ENCODE peak calls at places on chromosomes 3 and 15, in nine cellular contexts. G is thyroid gland, L is SJSA1, N is prostate gland, X is SK-N-SH, E is astrocyte, P is spleen, O is right atrium auricular region, Z is OCI-LY7. V is an unnamed sample.

GRCh38 chr3:56980798-56981390 is 79.6 kb upstream of the SPATA12 start:
- DNase-seq in G (peak; percentile 11), O (peak; percentile 91), E (peak; percentile 99), X (no peak), L (peak; percentile 63), Z (no peak), N (no peak), P (no peak), V (peak; percentile 95)

GRCh38 chr15:88810449-88810848 is 7.2 kb downstream of the ACAN start:
- DNase-seq in Z (no peak), N (no peak), G (no peak), L (no peak), X (no peak), E (peak; percentile 23), P (no peak), O (no peak), V (peak; percentile 44)

GRCh38 chr3:108468577-108468976 is 41.8 kb downstream of the MYH15 start:
- DNase-seq in L (no peak), N (no peak), P (no peak), Z (no peak), X (no peak), E (no peak), O (no peak), G (no peak), V (no peak)

GRCh38 chr3:135237371-135237770 is 442.3 kb downstream of the EPHB1 start:
- DNase-seq in L (no peak), N (no peak), G (no peak), O (no peak), X (peak; percentile 7), P (no peak), E (no peak), Z (no peak), V (no peak)

GRCh38 chr3:70737656-70738309 is 425.3 kb upstream of the MDFIC2 start:
- DNase-seq in X (no peak), N (peak; percentile 60), P (no peak), Z (no peak), E (no peak), G (no peak), O (no peak), L (no peak), V (no peak)

GRCh38 chr15:90419738-90420487 is 31.9 kb downstream of the IQGAP1 start:
- DNase-seq in P (no peak), L (peak; percentile 81), Z (no peak), E (peak; percentile 90), G (no peak), X (no peak), O (no peak), N (no peak), V (peak; percentile 78)

GRCh38 chr15:94234300-94234699 is 2.9 kb downstream of the MCTP2 start:
- DNase-seq in Z (no peak), O (no peak), X (no peak), E (no peak), P (no peak), L (no peak), G (peak; percentile 90), N (no peak), V (no peak)

GRCh38 chr3:57087361-57088092 is 27.1 kb downstream of the SPATA12 start:
- DNase-seq in Z (no peak), L (no peak), E (no peak), P (no peak), X (no peak), N (no peak), G (no peak), O (no peak), V (no peak)

GRCh38 chr3:195526492-195526891 is 16.6 kb downstream of the PPP1R2 start:
- DNase-seq in N (no peak), Z (no peak), E (no peak), L (no peak), X (no peak), G (no peak), O (no peak), P (no peak), V (no peak)

GRCh38 chr3:172043233-172043632 is 3.9 kb downstream of the FNDC3B start:
- DNase-seq in L (no peak), P (no peak), X (no peak), G (no peak), O (no peak), N (no peak), Z (no peak), E (no peak), V (no peak)
- H3K4me1 ChIP-seq in L (peaks cover 36% of the 10 kb centered on the region), P (peaks cover 30% of the 10 kb centered on the region), X (peaks cover 18% of the 10 kb centered on the region), G (peaks cover 45% of the 10 kb centered on the region), O (peaks cover 57% of the 10 kb centered on the region), N (no peaks in the 10 kb centered on the region), Z (peaks cover 14% of the 10 kb centered on the region), E (peaks cover 36% of the 10 kb centered on the region), V (peaks cover 33% of the 10 kb centered on the region)

GRCh38 chr15:29405564-29405963 is 135.9 kb upstream of the NSMCE3 start:
- DNase-seq in O (no peak), N (no peak), Z (no peak), X (no peak), E (no peak), G (no peak), P (no peak), L (no peak), V (no peak)

GRCh38 chr15:29411299-29411698 is 141.7 kb upstream of the NSMCE3 start:
- DNase-seq in E (no peak), N (no peak), Z (no peak), G (no peak), O (no peak), P (no peak), L (no peak), X (no peak), V (no peak)

GRCh38 chr15:29409890-29410289 is 140.3 kb upstream of the NSMCE3 start:
- DNase-seq in E (no peak), X (no peak), Z (no peak), O (no peak), N (no peak), P (no peak), L (no peak), G (no peak), V (no peak)

DNA sequence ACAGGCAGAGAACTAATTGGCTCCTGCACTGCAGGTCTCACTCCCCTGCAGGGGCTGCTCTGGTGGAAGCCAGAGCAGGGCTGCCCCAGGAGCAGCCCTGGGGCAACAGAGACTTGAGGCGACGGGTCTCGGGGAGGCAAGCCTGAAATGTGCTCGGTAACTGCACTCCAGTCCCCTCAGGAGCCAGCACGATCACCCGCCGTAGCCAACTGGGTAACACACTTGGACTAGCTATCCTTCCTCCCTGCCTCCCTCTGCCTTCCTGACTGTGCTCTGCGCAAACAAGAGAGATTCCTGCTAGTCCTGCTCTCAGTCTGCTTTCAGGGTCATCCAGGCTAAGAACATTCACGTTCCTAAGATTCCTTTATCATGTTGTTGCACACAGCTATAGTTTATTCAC is 140.7 kb upstream of the NSMCE3 start:
- DNase-seq in N (no peak), X (no peak), E (no peak), O (no peak), G (peak; percentile 54), L (no peak), P (no peak), Z (no peak), V (no peak)
- H3K4me3 ChIP-seq in N (no peak overlapping the region), X (no peak overlapping the region), E (no peak overlapping the region), O (no peak overlapping the region), G (no peak overlapping the region), L (no peak overlapping the region), P (no peak overlapping the region), Z (no peak overlapping the region), V (no peak overlapping the region)

GRCh38 chr15:78932216-78932808 is 12.5 kb downstream of the CTSH start:
- DNase-seq in P (peak; percentile 63), L (no peak), G (no peak), O (no peak), E (no peak), N (no peak), X (no peak), Z (no peak), V (no peak)

GRCh38 chr15:78931439-78931981 is 13.3 kb downstream of the CTSH start:
- DNase-seq in P (peak; percentile 67), O (no peak), L (no peak), N (peak; percentile 37), X (no peak), Z (no peak), G (no peak), E (no peak), V (no peak)

GRCh38 chr15:78930577-78931388 is 14.1 kb downstream of the CTSH start:
- DNase-seq in X (peak; percentile 72), Z (no peak), G (peak; percentile 27), O (no peak), L (peak; percentile 38), E (peak; percentile 95), N (peak; percentile 95), P (peak; percentile 61), V (peak; percentile 100)

GRCh38 chr15:78934063-78935023 is 10.5 kb downstream of the CTSH start:
- DNase-seq in N (peak; percentile 80), L (no peak), E (peak; percentile 22), G (peak; percentile 49), X (no peak), P (peak; percentile 75), O (peak; percentile 67), Z (no peak), V (no peak)

DNA sequence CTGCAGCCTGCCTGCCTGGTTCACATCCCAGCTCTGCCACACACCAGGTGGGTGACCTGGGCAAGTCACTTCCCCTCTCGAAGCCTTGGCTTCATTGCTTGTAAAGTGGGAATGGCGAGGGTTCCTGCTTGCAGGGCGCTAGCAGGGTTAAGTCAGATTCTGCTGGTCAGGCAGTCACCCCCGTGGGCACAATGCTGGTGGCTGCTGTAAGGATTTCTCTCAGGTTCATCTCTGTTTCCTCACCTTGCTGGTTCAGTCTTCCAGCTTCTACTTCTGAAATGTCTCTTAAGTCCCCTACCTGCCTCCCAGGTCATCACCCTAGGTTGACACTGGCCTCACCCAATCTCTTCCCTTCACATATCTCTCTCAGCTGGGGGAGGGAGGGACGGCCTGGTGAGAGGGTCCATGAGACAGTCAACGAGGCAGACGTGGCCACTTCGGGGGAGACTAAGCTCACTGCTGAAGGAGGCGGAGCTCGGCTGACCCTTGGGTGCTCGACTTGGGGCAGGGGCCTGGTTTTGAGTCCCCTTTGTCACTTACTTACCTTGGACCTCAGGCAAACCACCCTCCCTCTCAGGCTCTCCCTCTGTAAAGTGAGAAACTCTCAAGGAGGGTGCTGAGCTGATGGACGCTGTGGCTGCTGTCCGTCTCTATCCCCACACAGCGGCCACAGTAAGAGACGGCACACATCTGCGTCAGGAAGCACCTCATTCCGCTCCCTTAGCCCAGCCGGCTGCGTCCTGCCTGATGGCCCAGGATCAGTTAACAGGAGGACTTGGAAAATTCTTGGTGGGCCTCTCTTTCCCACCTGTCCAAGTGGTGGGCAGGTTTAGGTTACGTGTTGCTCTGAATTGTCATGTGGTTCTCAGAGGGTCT is 11.4 kb downstream of the CTSH start:
- DNase-seq in Z (no peak), E (no peak), X (no peak), P (peak; percentile 62), O (no peak), L (no peak), N (no peak), G (no peak), V (no peak)
- H3K4me1 ChIP-seq in Z (peaks cover 2% of the 10 kb centered on the region), E (peaks cover 11% of the 10 kb centered on the region), X (peaks cover 8% of the 10 kb centered on the region), P (peaks cover 16% of the 10 kb centered on the region), O (peaks cover 59% of the 10 kb centered on the region), L (peaks cover 9% of the 10 kb centered on the region), N (peaks cover 41% of the 10 kb centered on the region), G (peaks cover 15% of the 10 kb centered on the region), V (peaks cover 16% of the 10 kb centered on the region)

DNA sequence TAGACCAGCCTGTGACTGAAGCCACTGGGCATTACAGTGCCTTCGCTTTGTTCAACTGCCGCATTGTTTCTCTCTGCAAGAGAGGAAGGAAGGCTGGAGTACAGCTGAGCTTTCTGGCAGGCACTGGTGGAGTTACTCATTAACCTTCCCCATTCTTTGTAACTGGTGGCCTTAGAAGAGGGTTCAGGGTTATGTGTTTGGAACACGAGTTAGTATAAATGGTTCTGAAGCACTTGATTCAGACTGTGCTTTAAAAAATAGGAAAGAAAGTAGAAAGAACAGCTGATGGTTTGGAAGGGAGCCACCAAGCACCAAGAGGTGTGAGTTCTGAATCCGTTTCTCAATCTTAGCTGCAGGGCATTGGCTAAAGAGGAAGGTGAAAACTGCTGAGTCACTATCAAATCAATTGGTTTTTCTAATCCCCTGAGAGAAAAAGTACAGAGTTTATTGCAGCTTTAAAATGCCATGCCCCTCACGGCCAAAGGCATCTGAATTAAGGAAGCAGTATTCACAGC is 3.7 kb downstream of the HGD start:
- DNase-seq in N (peak; percentile 55), X (no peak), L (peak; percentile 40), P (no peak), O (peak; percentile 64), G (peak; percentile 75), Z (peak; percentile 5), E (peak; percentile 71), V (peak; percentile 68)
- H3K4me3 ChIP-seq in N (peak overlapping the region; percentile 3), X (no peak overlapping the region), L (no peak overlapping the region), P (no peak overlapping the region), O (no peak overlapping the region), G (no peak overlapping the region), Z (no peak overlapping the region), E (no peak overlapping the region), V (no peak overlapping the region)

V was measured in mammary epithelial cell.